ENCODE peak calls at places on chromosomes 13 and 19, in six cellular contexts. A is endodermal cell, Q is GM23338, T is brain microvascular endothelial cell, C is cardiac fibroblast, N is lower lobe of right lung. B is an unnamed sample.

GRCh38 chr19:55694656-55695491 is 19.8 kb downstream of the EPN1 start:
- DNase-seq in A (no peak), Q (no peak), T (no peak), C (no peak), N (peak), B (no peak)

GRCh38 chr13:94329754-94330551 is 149.5 kb downstream of the DCT start:
- DNase-seq in A (no peak), Q (no peak), T (peak), C (peak), N (no peak), B (peak)

GRCh38 chr19:44777715-44778347 is at the start of gene CBLC:
- DNase-seq in A (peak), Q (peak), T (no peak), C (no peak), N (peak), B (no peak)

GRCh38 chr19:19540707-19541515 is 2.8 kb downstream of the CILP2 start:
- DNase-seq in A (peak), Q (peak), T (no peak), C (peak), N (peak), B (no peak)

GRCh38 chr19:5957132-5957531 is 20.8 kb downstream of the RANBP3 start:
- DNase-seq in A (no peak), Q (no peak), T (no peak), C (no peak), N (no peak), B (no peak)

GRCh38 chr19:963401-964022 is 20.6 kb upstream of the WDR18 start:
- DNase-seq in A (no peak), Q (no peak), T (no peak), C (no peak), N (no peak), B (no peak)

GRCh38 chr19:55658846-55659459 is 4.1 kb downstream of the U2AF2 start:
- DNase-seq in A (no peak), Q (no peak), T (no peak), C (no peak), N (no peak), B (no peak)

GRCh38 chr13:36820222-36820621 is 1.2 kb downstream of the RFXAP start:
- DNase-seq in A (no peak), Q (no peak), T (no peak), C (no peak), N (no peak), B (no peak)

GRCh38 chr19:57779220-57779845 is 9.9 kb downstream of the ZNF586 start:
- DNase-seq in A (no peak), Q (no peak), T (no peak), C (no peak), N (no peak), B (no peak)

GRCh38 chr19:4012975-4013634 is 5.6 kb downstream of the PIAS4 start:
- DNase-seq in A (no peak), Q (no peak), T (no peak), C (no peak), N (no peak), B (no peak)

GRCh38 chr19:2253106-2254051 is 2.8 kb downstream of the JSRP1 start:
- DNase-seq in A (peak), Q (peak), T (no peak), C (no peak), N (no peak), B (no peak)

GRCh38 chr19:4077800-4078683 is 11.3 kb upstream of the ZBTB7A start:
- DNase-seq in A (peak), Q (peak), T (no peak), C (peak), N (peak), B (no peak)

GRCh38 chr13:33119022-33119735 is 103.0 kb downstream of the KL start:
- DNase-seq in A (peak), Q (peak), T (no peak), C (no peak), N (no peak), B (no peak)

GRCh38 chr13:33115274-33115673 is 99.1 kb downstream of the KL start:
- DNase-seq in A (no peak), Q (no peak), T (no peak), C (no peak), N (no peak), B (no peak)

GRCh38 chr13:33123066-33123940 is 107.1 kb downstream of the KL start:
- DNase-seq in A (no peak), Q (peak), T (no peak), C (peak), N (peak), B (no peak)

GRCh38 chr13:33116321-33117010 is 100.2 kb downstream of the KL start:
- DNase-seq in A (no peak), Q (no peak), T (no peak), C (no peak), N (no peak), B (no peak)

GRCh38 chr13:33119886-33120543 is 103.8 kb downstream of the KL start:
- DNase-seq in A (no peak), Q (no peak), T (no peak), C (no peak), N (no peak), B (no peak)
- TF ChIP-seq CTCF in A (no peak), Q (no peak), T (no peak), C (no peak), N (no peak), B (no peak)

DNA sequence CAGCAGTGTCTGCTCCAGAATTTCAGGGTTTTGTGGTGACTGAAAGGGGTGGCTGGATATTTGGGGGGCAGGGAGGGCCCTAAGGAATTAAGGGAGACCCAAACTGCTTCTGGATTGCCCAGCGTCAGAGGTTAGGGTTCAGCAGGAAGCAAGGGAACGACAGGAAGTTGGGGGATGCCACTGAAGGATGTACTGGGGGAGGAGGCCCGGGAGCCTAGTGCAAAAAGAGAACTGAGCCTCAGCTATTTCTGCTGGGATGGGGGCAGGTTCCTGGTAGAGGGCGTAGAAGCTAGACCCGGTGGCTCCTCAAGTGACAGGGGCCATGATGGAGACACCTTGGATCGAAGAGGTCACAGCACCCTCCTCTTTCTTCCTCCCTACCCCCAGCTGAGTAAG is 1.1 kb downstream of the CYP2S1 start:
- DNase-seq in A (no peak), Q (peak), T (no peak), C (no peak), N (no peak), B (no peak)
- H3K4me3 ChIP-seq in A (peak), Q (peak), T (no peak), C (no peak), N (no peak), B (no peak)

GRCh38 chr19:50949792-50950320 is 3.0 kb downstream of the KLK5 start:
- DNase-seq in A (peak), Q (peak), T (no peak), C (no peak), N (no peak), B (no peak)

GRCh38 chr19:50947123-50947522 is 5.7 kb downstream of the KLK5 start:
- DNase-seq in A (no peak), Q (no peak), T (no peak), C (no peak), N (no peak), B (no peak)

GRCh38 chr19:50957587-50957986 is 4.7 kb upstream of the KLK5 start:
- DNase-seq in A (no peak), Q (no peak), T (no peak), C (no peak), N (no peak), B (no peak)

GRCh38 chr19:50952890-50953289 is at the start of gene KLK5:
- DNase-seq in A (peak), Q (peak), T (no peak), C (no peak), N (no peak), B (no peak)
- TF ChIP-seq CTCF in A (no peak), Q (no peak), T (no peak), C (no peak), N (no peak), B (no peak)

GRCh38 chr19:36236946-36237310 is 22.0 kb downstream of the ZNF146 start:
- DNase-seq in A (peak), Q (no peak), T (no peak), C (no peak), N (no peak), B (no peak)
- H3K4me3 ChIP-seq in A (no peak), Q (no peak), T (no peak), C (no peak), N (no peak), B (no peak)

GRCh38 chr13:75633285-75633684 is 2.8 kb upstream of the LMO7 start:
- DNase-seq in A (no peak), Q (no peak), T (peak), C (peak), N (no peak), B (peak)
- TF ChIP-seq CTCF in A (no peak), Q (no peak), T (no peak), C (no peak), N (no peak), B (no peak)

GRCh38 chr19:45814166-45814780 is 835 bp downstream of the RSPH6A start:
- DNase-seq in A (no peak), Q (no peak), T (no peak), C (no peak), N (no peak), B (no peak)

GRCh38 chr19:45814851-45815481 is at the start of gene RSPH6A:
- DNase-seq in A (peak), Q (peak), T (no peak), C (no peak), N (peak), B (no peak)

GRCh38 chr19:45816236-45817009 is 1.3 kb upstream of the RSPH6A start:
- DNase-seq in A (peak), Q (peak), T (no peak), C (no peak), N (no peak), B (no peak)

GRCh38 chr19:45817010-45817724 is 2.1 kb upstream of the RSPH6A start:
- DNase-seq in A (peak), Q (peak), T (peak), C (peak), N (peak), B (peak)

GRCh38 chr19:45815501-45816216 is 551 bp upstream of the RSPH6A start:
- DNase-seq in A (peak), Q (peak), T (no peak), C (no peak), N (peak), B (no peak)
- H3K4me3 ChIP-seq in A (peak), Q (peak), T (peak), C (no peak), N (peak), B (no peak)

GRCh38 chr13:27551563-27551962 is 68.8 kb downstream of the LNX2 start:
- DNase-seq in A (no peak), Q (no peak), T (no peak), C (peak), N (no peak), B (no peak)

GRCh38 chr13:27559714-27560113 is 60.6 kb downstream of the LNX2 start:
- DNase-seq in A (no peak), Q (no peak), T (no peak), C (no peak), N (no peak), B (no peak)

DNA sequence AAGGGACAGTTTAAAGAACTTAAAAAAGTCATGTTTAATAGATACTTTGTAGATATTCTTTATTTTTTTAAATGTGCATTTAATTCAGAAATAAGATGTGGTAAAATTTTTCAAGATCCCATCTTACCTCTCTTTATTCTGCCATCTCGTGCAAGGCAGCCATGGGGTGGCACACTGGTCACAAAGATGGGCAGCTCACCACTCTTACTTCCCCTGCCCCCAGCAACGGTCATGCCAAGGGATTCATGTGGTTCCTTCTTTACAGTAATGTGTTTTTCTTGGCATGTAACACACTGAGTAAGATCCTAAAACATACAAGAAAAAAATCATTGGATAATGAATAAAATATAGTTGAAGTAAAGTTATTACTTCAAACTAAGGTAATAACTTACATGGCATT is 64.2 kb downstream of the LNX2 start:
- DNase-seq in A (no peak), Q (no peak), T (peak), C (peak), N (no peak), B (peak)
- TF ChIP-seq CTCF in A (no peak), Q (no peak), T (peak), C (no peak), N (no peak), B (no peak)

GRCh38 chr19:42323473-42323851 is 2.0 kb upstream of the MEGF8 start:
- DNase-seq in A (peak), Q (peak), T (no peak), C (no peak), N (no peak), B (no peak)
- H3K4me3 ChIP-seq in A (no peak), Q (peak), T (no peak), C (no peak), N (no peak), B (no peak)

B was measured in AG09309.